ENCODE peak calls at places on chromosomes 11 and 22, in six cellular contexts. P, J, E, M, U and B are unnamed samples.

GRCh38 chr11:134466035-134466908 is 54.2 kb upstream of the B3GAT1 start:
- DNase-seq in P (no peak), J (no peak), E (peak), M (no peak), U (peak), B (peak)

GRCh38 chr11:122440783-122441701 is 214.5 kb upstream of the UBASH3B start:
- DNase-seq in P (no peak), J (peak), E (peak), M (peak), U (peak), B (peak)

GRCh38 chr11:75583710-75584658 is 21.9 kb downstream of the SERPINH1 start:
- DNase-seq in P (no peak), J (peak), E (peak), M (no peak), U (peak), B (peak)

GRCh38 chr11:44880511-44880910 is 70.2 kb downstream of the TP53I11 start:
- DNase-seq in P (no peak), J (no peak), E (no peak), M (no peak), U (no peak), B (no peak)

GRCh38 chr11:95516786-95517185 is 272.8 kb downstream of the FAM76B start:
- DNase-seq in P (no peak), J (no peak), E (no peak), M (no peak), U (no peak), B (no peak)

GRCh38 chr11:12003329-12003728 is 5.1 kb downstream of the DKK3 start:
- DNase-seq in P (no peak), J (no peak), E (no peak), M (no peak), U (no peak), B (no peak)

GRCh38 chr11:108923413-108923812 is 258.5 kb downstream of the DDX10 start:
- DNase-seq in P (no peak), J (no peak), E (no peak), M (no peak), U (no peak), B (no peak)

GRCh38 chr22:18091478-18091877 is 13.7 kb downstream of the PEX26 start:
- DNase-seq in P (no peak), J (no peak), E (no peak), M (no peak), U (no peak), B (no peak)

GRCh38 chr22:45468872-45469572 is 33.7 kb upstream of the FBLN1 start:
- DNase-seq in P (no peak), J (no peak), E (no peak), M (no peak), U (no peak), B (no peak)

GRCh38 chr11:73331138-73331916 is 23.3 kb downstream of the ARHGEF17 start:
- DNase-seq in P (no peak), J (no peak), E (no peak), M (no peak), U (no peak), B (no peak)

GRCh38 chr11:86274503-86274902 is 27.5 kb upstream of the HIKESHI start:
- DNase-seq in P (no peak), J (no peak), E (peak), M (no peak), U (no peak), B (no peak)

GRCh38 chr11:73663604-73664495 is 17.5 kb downstream of the PLEKHB1 start:
- DNase-seq in P (no peak), J (no peak), E (no peak), M (no peak), U (no peak), B (no peak)

GRCh38 chr22:50460942-50461341 is 13.9 kb downstream of the SBF1 start:
- DNase-seq in P (no peak), J (no peak), E (no peak), M (no peak), U (no peak), B (no peak)

GRCh38 chr22:50456466-50457234 is 18.2 kb downstream of the SBF1 start:
- DNase-seq in P (no peak), J (no peak), E (no peak), M (no peak), U (no peak), B (no peak)

GRCh38 chr22:50461536-50461935 is 13.3 kb downstream of the SBF1 start:
- DNase-seq in P (no peak), J (no peak), E (no peak), M (no peak), U (no peak), B (no peak)

GRCh38 chr22:50459443-50460140 is 15.2 kb downstream of the SBF1 start:
- DNase-seq in P (no peak), J (no peak), E (no peak), M (no peak), U (no peak), B (no peak)

GRCh38 chr22:50459016-50459415 is 15.8 kb downstream of the SBF1 start:
- DNase-seq in P (no peak), J (no peak), E (no peak), M (no peak), U (no peak), B (no peak)
- TF ChIP-seq POLR2A in P (no peak), J (no peak), E (no peak), M (no peak), U (no peak), B (no peak)

DNA sequence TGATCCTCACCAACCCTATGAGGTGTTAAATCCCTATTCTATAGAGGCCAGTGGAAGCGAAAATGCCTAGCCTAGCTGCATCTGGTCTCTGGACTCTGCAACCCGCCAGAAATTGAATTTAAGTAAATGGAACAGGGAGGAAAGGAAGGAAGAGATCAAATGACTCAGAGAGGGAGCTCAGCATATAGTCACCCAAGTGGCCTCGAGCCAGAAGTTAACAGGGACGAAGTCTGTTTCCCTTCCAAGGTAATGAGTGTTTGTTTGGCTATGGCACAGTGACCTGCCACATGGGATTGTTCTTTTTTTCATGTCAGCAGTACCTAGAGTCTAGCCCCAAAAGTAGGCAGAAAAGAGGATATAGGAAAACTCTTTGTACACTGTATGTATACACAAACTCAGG is 66.3 kb downstream of the PAK1 start:
- DNase-seq in P (no peak), J (peak), E (peak), M (peak), U (no peak), B (no peak)
- TF ChIP-seq POLR2A in P (no peak), J (no peak), E (no peak), M (no peak), U (no peak), B (no peak)

GRCh38 chr11:843086-843704 is 543 bp downstream of the TSPAN4 start:
- DNase-seq in P (no peak), J (no peak), E (no peak), M (no peak), U (no peak), B (no peak)

GRCh38 chr11:845872-846271 is 3.2 kb downstream of the TSPAN4 start:
- DNase-seq in P (no peak), J (no peak), E (no peak), M (no peak), U (no peak), B (no peak)

GRCh38 chr11:842370-843002 is at the start of the genes POLR2L and TSPAN4:
- DNase-seq in P (peak), J (peak), E (peak), M (peak), U (peak), B (peak)

GRCh38 chr11:844693-845644 is 2.3 kb downstream of the TSPAN4 start:
- DNase-seq in P (no peak), J (peak), E (peak), M (peak), U (peak), B (peak)

GRCh38 chr11:843818-844692 is 1.4 kb downstream of the TSPAN4 start:
- DNase-seq in P (no peak), J (peak), E (no peak), M (peak), U (peak), B (peak)
- TF ChIP-seq POLR2A in P (peak), J (peak), E (no peak), M (peak), U (no peak), B (peak)

DNA sequence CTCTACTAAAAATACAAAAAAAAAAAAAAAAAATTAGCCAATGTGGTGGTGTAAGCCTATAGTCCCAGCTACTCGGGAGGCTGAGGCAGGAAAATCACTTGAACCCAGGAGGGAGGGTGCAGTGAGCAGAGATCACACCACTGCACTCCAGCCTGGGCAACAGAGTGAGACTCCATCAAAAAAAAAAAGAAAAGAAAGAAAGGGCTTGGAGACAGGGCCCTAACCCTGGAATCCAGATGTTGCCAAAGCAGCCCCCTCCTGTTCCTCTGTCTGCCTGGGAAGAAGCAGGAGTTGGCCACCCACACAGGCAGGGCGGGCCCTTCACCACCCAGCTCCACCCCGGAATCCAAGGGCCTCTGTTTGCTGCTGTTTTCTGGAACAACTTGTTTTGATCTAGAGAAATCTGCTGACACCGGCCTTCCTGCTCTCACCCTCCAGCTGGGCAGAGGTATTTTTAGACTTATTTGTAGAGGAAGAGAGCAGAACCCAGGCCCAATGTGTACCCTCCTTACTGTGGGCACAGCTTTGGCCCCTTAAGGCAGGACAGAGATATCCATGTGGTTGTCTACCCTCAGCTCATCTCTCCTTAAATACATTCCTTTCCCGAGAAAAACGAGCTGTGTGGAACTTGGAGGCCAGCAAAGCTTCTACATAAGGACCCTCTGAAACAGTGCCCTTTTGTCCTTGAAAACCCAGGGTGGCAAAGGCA is 2.7 kb upstream of the NEAT1 start:
- DNase-seq in P (peak), J (peak), E (peak), M (peak), U (peak), B (peak)
- TF ChIP-seq POLR2A in P (peak), J (no peak), E (no peak), M (no peak), U (peak), B (peak)

GRCh38 chr11:60951909-60952741 is at the start of gene SLC15A3:
- DNase-seq in P (peak), J (no peak), E (peak), M (no peak), U (peak), B (peak)
- TF ChIP-seq POLR2A in P (peak), J (peak), E (peak), M (no peak), U (no peak), B (peak)

GRCh38 chr11:7613394-7613720 is 59.9 kb downstream of the CYB5R2 start:
- DNase-seq in P (no peak), J (no peak), E (no peak), M (no peak), U (no peak), B (no peak)

GRCh38 chr11:7612661-7613393 is 60.5 kb downstream of the CYB5R2 start:
- DNase-seq in P (no peak), J (no peak), E (no peak), M (no peak), U (no peak), B (no peak)

GRCh38 chr11:7610393-7610792 is 62.9 kb downstream of the CYB5R2 start:
- DNase-seq in P (no peak), J (no peak), E (no peak), M (no peak), U (no peak), B (no peak)

GRCh38 chr11:7611411-7611810 is 61.9 kb downstream of the CYB5R2 start:
- DNase-seq in P (no peak), J (no peak), E (no peak), M (no peak), U (no peak), B (no peak)

GRCh38 chr11:7612056-7612660 is 61.1 kb downstream of the CYB5R2 start:
- DNase-seq in P (no peak), J (no peak), E (no peak), M (no peak), U (no peak), B (no peak)
- TF ChIP-seq POLR2A in P (no peak), J (no peak), E (no peak), M (no peak), U (no peak), B (no peak)

GRCh38 chr11:130448416-130449068 is at the start of gene ADAMTS15:
- DNase-seq in P (no peak), J (peak), E (peak), M (peak), U (peak), B (peak)
- TF ChIP-seq POLR2A in P (peak), J (no peak), E (no peak), M (peak), U (no peak), B (no peak)